ENCODE peak calls at places on chromosomes 16 and 17, in nine cellular contexts. X is H9, H is HepG2, Z is left ventricle myocardium inferior, S is nephron progenitor cell, Q is neural progenitor cell, T is natural killer cell, A is cardiac fibroblast, K is neural crest cell. W is an unnamed sample.

GRCh38 chr17:56206351-56206750 is 53.1 kb downstream of the ANKFN1 start:
- DNase-seq in Z (no peak), K (no peak), S (no peak), T (no peak), X (no peak), Q (no peak), H (no peak), A (no peak), W (no peak)

GRCh38 chr17:82449883-82450356 is 632 bp downstream of the CYBC1 start:
- DNase-seq in T (no peak), X (no peak), S (no peak), Q (no peak), A (no peak), Z (no peak), H (no peak), K (no peak), W (no peak)

GRCh38 chr17:72970794-72971512 is 121.5 kb downstream of the SLC39A11 start:
- DNase-seq in H (no peak), S (no peak), X (no peak), K (no peak), A (no peak), Z (no peak), T (no peak), Q (no peak), W (no peak)

GRCh38 chr17:45332505-45332904 is 15.7 kb upstream of the MAP3K14 start:
- DNase-seq in Z (no peak), Q (no peak), K (no peak), S (no peak), X (peak), H (no peak), T (no peak), A (no peak), W (no peak)

GRCh38 chr17:48510761-48511604 is 19.8 kb downstream of the HOXB1 start:
- DNase-seq in Z (no peak), A (peak), X (no peak), H (no peak), T (no peak), Q (no peak), S (no peak), K (no peak), W (no peak)

GRCh38 chr16:28984619-28985135 is at the start of gene LAT:
- DNase-seq in S (no peak), K (no peak), H (no peak), X (no peak), A (no peak), Z (no peak), T (peak), Q (no peak), W (no peak)

GRCh38 chr17:38922538-38923291 is 2.7 kb upstream of the LASP1NB start:
- DNase-seq in T (no peak), X (peak), Q (peak), S (no peak), H (no peak), Z (no peak), K (no peak), A (peak), W (peak)

GRCh38 chr16:66081967-66082366 is 284.5 kb upstream of the CDH5 start:
- DNase-seq in S (no peak), K (no peak), A (peak), H (peak), Q (no peak), X (peak), T (no peak), Z (no peak), W (peak)

GRCh38 chr16:31876955-31877828 is 3.6 kb downstream of the ZNF267 start:
- DNase-seq in X (no peak), Q (no peak), Z (no peak), T (no peak), H (peak), K (no peak), A (peak), S (no peak), W (peak)

GRCh38 chr16:19645557-19645981 is 72.5 kb downstream of the KNOP1 start:
- DNase-seq in S (no peak), Q (no peak), K (no peak), A (peak), H (no peak), X (no peak), Z (peak), T (no peak), W (no peak)

GRCh38 chr17:79749156-79749815 is 18.5 kb downstream of the ENPP7 start:
- DNase-seq in X (no peak), H (no peak), Q (peak), K (no peak), Z (no peak), S (no peak), A (peak), T (no peak), W (peak)

DNA sequence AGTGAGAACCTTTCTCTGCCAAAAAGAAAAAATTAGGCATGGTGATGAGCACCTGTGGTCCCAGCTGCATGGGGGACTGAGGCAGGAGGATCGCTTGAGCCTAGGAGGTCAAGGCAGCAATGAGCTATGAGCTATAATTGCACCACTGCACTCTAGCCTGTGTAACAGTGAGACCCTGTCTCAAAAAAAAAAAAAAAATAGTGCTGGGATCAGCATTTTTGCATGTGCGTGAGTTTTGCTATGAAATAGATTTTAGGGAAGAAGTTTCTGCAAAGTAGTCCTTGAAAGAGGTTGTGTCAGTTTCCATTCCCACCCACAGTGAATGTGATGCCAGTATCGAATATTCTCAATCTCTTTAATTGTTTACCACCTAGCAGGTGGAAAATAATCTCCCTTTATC is 26.3 kb upstream of the ARHGAP17 start:
- DNase-seq in A (no peak), S (no peak), H (no peak), K (no peak), T (no peak), Z (no peak), X (no peak), Q (no peak), W (no peak)
- TF ChIP-seq CTCF in A (no peak), S (no peak), H (no peak), K (no peak), T (no peak), Z (no peak), X (no peak), Q (no peak), W (no peak)

GRCh38 chr17:58960068-58960467 is 146.6 kb downstream of the TRIM37 start:
- DNase-seq in A (peak), T (no peak), K (no peak), X (no peak), Z (no peak), S (no peak), H (peak), Q (no peak), W (peak)
- TF ChIP-seq CTCF in A (peak), T (no peak), K (no peak), X (peak), Z (no peak), S (no peak), H (peak), Q (no peak), W (peak)

DNA sequence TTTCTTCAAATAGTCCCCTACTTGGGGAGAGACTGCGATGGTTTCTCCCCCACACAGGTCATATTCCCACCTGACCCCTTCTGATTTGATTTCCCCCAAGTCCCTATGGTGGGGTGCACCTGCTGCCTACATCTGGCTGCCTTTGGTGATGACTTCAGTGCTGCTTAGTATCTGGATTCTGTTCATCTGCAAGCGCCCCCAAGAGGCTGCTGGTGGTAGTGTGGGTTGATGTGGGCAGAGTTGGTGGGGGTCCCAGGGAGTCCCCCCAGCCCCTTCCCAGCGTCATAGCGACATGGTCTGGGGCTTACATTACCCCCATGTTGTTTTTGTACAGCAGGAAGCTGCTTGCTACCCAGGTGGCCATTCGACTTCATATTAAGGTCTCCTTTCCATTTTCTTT is 99.2 kb downstream of the NTN1 start:
- DNase-seq in K (peak), X (peak), S (peak), Q (peak), A (no peak), Z (no peak), T (no peak), H (peak), W (no peak)
- TF ChIP-seq CTCF in K (peak), X (peak), S (no peak), Q (peak), A (peak), Z (peak), T (no peak), H (peak), W (no peak)

DNA sequence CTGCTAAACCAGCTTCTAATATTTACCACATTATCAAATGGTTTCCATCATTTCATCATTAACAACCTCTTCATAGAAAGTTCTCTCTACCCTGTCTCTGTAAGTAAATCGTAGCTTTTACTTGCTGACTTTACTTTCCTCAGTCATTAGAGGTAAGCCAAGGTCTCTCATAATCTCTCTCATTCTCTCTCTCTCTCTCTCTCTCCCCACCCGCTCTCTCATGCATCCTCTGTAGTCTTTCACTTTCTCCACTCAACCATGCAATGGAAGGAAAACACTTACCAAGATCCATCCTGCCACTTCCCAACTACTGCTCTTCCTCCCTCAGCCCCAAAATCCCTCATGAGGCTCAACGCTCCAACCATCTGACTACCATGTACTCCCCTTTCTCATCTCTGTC is 6.1 kb downstream of the CEP112 start:
- DNase-seq in K (no peak), S (no peak), X (no peak), Q (peak), T (no peak), A (no peak), H (no peak), Z (no peak), W (no peak)
- TF ChIP-seq CTCF in K (no peak), S (no peak), X (no peak), Q (no peak), T (no peak), A (no peak), H (no peak), Z (no peak), W (no peak)

GRCh38 chr17:4895676-4896331 is 3.5 kb upstream of the C17orf107 start:
- DNase-seq in T (no peak), K (no peak), S (no peak), H (no peak), A (no peak), X (peak), Q (peak), Z (no peak), W (no peak)
- TF ChIP-seq CTCF in T (no peak), K (no peak), S (no peak), H (peak), A (peak), X (peak), Q (peak), Z (no peak), W (peak)